ENCODE peak calls at places on chromosomes 6 and 20, in seven cellular contexts. K, X, V, C, W, S and P are unnamed samples.

GRCh38 chr6:129267028-129267427 is 384.1 kb downstream of the LAMA2 start:
- DNase-seq in K (peak), X (no peak), V (peak), C (no peak), W (no peak), S (no peak), P (no peak)

GRCh38 chr6:27332692-27333641 is 20.9 kb upstream of the POM121L2 start:
- DNase-seq in K (peak), X (peak), V (peak), C (peak), W (no peak), S (peak), P (peak)

GRCh38 chr6:3230275-3231212 is 3.1 kb upstream of the TUBB2B start:
- DNase-seq in K (peak), X (peak), V (peak), C (peak), W (peak), S (peak), P (peak)

GRCh38 chr6:132483779-132484679 is 28.9 kb downstream of the STX7 start:
- DNase-seq in K (peak), X (peak), V (peak), C (peak), W (no peak), S (peak), P (peak)

GRCh38 chr20:20413801-20414200 is 45.9 kb downstream of the INSM1 start:
- DNase-seq in K (peak), X (no peak), V (no peak), C (no peak), W (peak), S (no peak), P (peak)

GRCh38 chr6:30163090-30163917 is at the start of gene TRIM15:
- DNase-seq in K (peak), X (no peak), V (no peak), C (no peak), W (no peak), S (no peak), P (no peak)

GRCh38 chr20:391041-391711 is 10.6 kb downstream of the TRIB3 start:
- DNase-seq in K (no peak), X (no peak), V (no peak), C (no peak), W (no peak), S (no peak), P (no peak)

GRCh38 chr6:26196846-26197683 is 109.8 kb downstream of the HFE start:
- DNase-seq in K (peak), X (no peak), V (peak), C (peak), W (peak), S (peak), P (peak)

GRCh38 chr6:53926505-53926904 is 131.7 kb downstream of the LRRC1 start:
- DNase-seq in K (no peak), X (no peak), V (no peak), C (no peak), W (no peak), S (peak), P (no peak)

GRCh38 chr6:190596-191395 is 101.5 kb upstream of the DUSP22 start:
- DNase-seq in K (peak), X (no peak), V (peak), C (no peak), W (no peak), S (no peak), P (no peak)

GRCh38 chr6:150739711-150740349 is 125.7 kb upstream of the MTHFD1L start:
- DNase-seq in K (no peak), X (no peak), V (no peak), C (no peak), W (no peak), S (no peak), P (no peak)

GRCh38 chr20:58138395-58138794 is 90.1 kb downstream of the ANKRD60 start:
- DNase-seq in K (no peak), X (no peak), V (no peak), C (no peak), W (no peak), S (no peak), P (no peak)